ENCODE peak calls at places on chromosome 1, in four cellular contexts. One of them, this sample, is unnamed.

GRCh38 chr1:183635112-183635605 is 424 bp downstream of the ARPC5 start:
- DNase-seq in neural crest cell: peak
- DNase-seq in foreskin fibroblast: no peak
- DNase-seq in A549: peak
- DNase-seq in this sample: no peak

GRCh38 chr1:34476371-34476770 is 278.5 kb upstream of the GJB5 start:
- DNase-seq in neural crest cell: no peak
- DNase-seq in foreskin fibroblast: no peak
- DNase-seq in A549: no peak
- DNase-seq in this sample: no peak

GRCh38 chr1:85576642-85577420 is 3.7 kb upstream of the CCN1 start:
- DNase-seq in neural crest cell: peak
- DNase-seq in foreskin fibroblast: peak
- DNase-seq in A549: peak
- DNase-seq in this sample: peak

GRCh38 chr1:236864211-236864610 is 69.1 kb downstream of the MTR start:
- DNase-seq in neural crest cell: no peak
- DNase-seq in foreskin fibroblast: no peak
- DNase-seq in A549: no peak
- DNase-seq in this sample: no peak

GRCh38 chr1:165629848-165630628 is 996 bp upstream of the MGST3 start:
- DNase-seq in neural crest cell: no peak
- DNase-seq in foreskin fibroblast: no peak
- DNase-seq in A549: peak
- DNase-seq in this sample: no peak

GRCh38 chr1:150560011-150560438 is 10.8 kb downstream of the ADAMTSL4 start:
- DNase-seq in neural crest cell: peak
- DNase-seq in foreskin fibroblast: no peak
- DNase-seq in A549: peak
- DNase-seq in this sample: no peak

GRCh38 chr1:203252678-203253077 is 23.2 kb upstream of the CHIT1 start:
- DNase-seq in neural crest cell: no peak
- DNase-seq in foreskin fibroblast: no peak
- DNase-seq in A549: no peak
- DNase-seq in this sample: no peak

GRCh38 chr1:154990276-154990675 is 3.1 kb upstream of the LENEP start:
- DNase-seq in neural crest cell: no peak
- DNase-seq in foreskin fibroblast: no peak
- DNase-seq in A549: no peak
- DNase-seq in this sample: no peak

GRCh38 chr1:68819190-68819829 is 322.4 kb upstream of the DEPDC1 start:
- DNase-seq in neural crest cell: no peak
- DNase-seq in foreskin fibroblast: no peak
- DNase-seq in A549: peak
- DNase-seq in this sample: no peak

GRCh38 chr1:216034506-216034905 is 388.7 kb downstream of the USH2A start:
- DNase-seq in neural crest cell: no peak
- DNase-seq in foreskin fibroblast: no peak
- DNase-seq in A549: no peak
- DNase-seq in this sample: no peak

GRCh38 chr1:9732123-9732971 is 80.8 kb downstream of the PIK3CD start:
- DNase-seq in neural crest cell: no peak
- DNase-seq in foreskin fibroblast: no peak
- DNase-seq in A549: no peak
- DNase-seq in this sample: no peak

GRCh38 chr1:202158810-202159533 is 1.4 kb downstream of the PTPN7 start:
- DNase-seq in neural crest cell: no peak
- DNase-seq in foreskin fibroblast: no peak
- DNase-seq in A549: no peak
- DNase-seq in this sample: no peak

GRCh38 chr1:116075981-116076380 is 35.2 kb upstream of the MAB21L3 start:
- DNase-seq in neural crest cell: no peak
- DNase-seq in foreskin fibroblast: peak
- DNase-seq in A549: no peak
- DNase-seq in this sample: no peak

GRCh38 chr1:240575976-240576666 is 35.8 kb downstream of the GREM2 start:
- DNase-seq in neural crest cell: no peak
- DNase-seq in foreskin fibroblast: peak
- DNase-seq in A549: no peak
- DNase-seq in this sample: peak

GRCh38 chr1:64537942-64538341 is 68.0 kb downstream of the CACHD1 start:
- DNase-seq in neural crest cell: no peak
- DNase-seq in foreskin fibroblast: no peak
- DNase-seq in A549: no peak
- DNase-seq in this sample: no peak

GRCh38 chr1:33758698-33759097 is 105.2 kb upstream of the HMGB4 start:
- DNase-seq in neural crest cell: no peak
- DNase-seq in foreskin fibroblast: peak
- DNase-seq in A549: no peak
- DNase-seq in this sample: no peak

GRCh38 chr1:36653850-36654249 is 171.1 kb upstream of the CSF3R start:
- DNase-seq in neural crest cell: no peak
- DNase-seq in foreskin fibroblast: peak
- DNase-seq in A549: no peak
- DNase-seq in this sample: no peak

GRCh38 chr1:94279462-94279861 is 42.1 kb upstream of the ARHGAP29 start:
- DNase-seq in neural crest cell: no peak
- DNase-seq in foreskin fibroblast: no peak
- DNase-seq in A549: no peak
- DNase-seq in this sample: no peak

GRCh38 chr1:41138549-41138948 is 103.6 kb downstream of the SCMH1 start:
- DNase-seq in neural crest cell: no peak
- DNase-seq in foreskin fibroblast: no peak
- DNase-seq in A549: no peak
- DNase-seq in this sample: no peak

GRCh38 chr1:203593723-203594122 is 32.9 kb upstream of the ATP2B4 start:
- DNase-seq in neural crest cell: no peak
- DNase-seq in foreskin fibroblast: no peak
- DNase-seq in A549: peak
- DNase-seq in this sample: no peak

GRCh38 chr1:2468540-2468939 is 7.5 kb upstream of the PLCH2 start:
- DNase-seq in neural crest cell: no peak
- DNase-seq in foreskin fibroblast: no peak
- DNase-seq in A549: no peak
- DNase-seq in this sample: no peak

GRCh38 chr1:64042331-64043100 is 160.9 kb upstream of the UBE2U start:
- DNase-seq in neural crest cell: no peak
- DNase-seq in foreskin fibroblast: peak
- DNase-seq in A549: no peak
- DNase-seq in this sample: no peak

GRCh38 chr1:151846062-151846568 is 6.5 kb upstream of the C2CD4D start:
- DNase-seq in neural crest cell: no peak
- DNase-seq in foreskin fibroblast: no peak
- DNase-seq in A549: peak
- DNase-seq in this sample: no peak

GRCh38 chr1:160834945-160835565 is 27.6 kb downstream of the CD244 start:
- DNase-seq in neural crest cell: peak
- DNase-seq in foreskin fibroblast: peak
- DNase-seq in A549: peak
- DNase-seq in this sample: no peak

GRCh38 chr1:159935719-159936283 is 9.6 kb downstream of the IGSF9 start:
- DNase-seq in neural crest cell: no peak
- DNase-seq in foreskin fibroblast: no peak
- DNase-seq in A549: no peak
- DNase-seq in this sample: no peak

GRCh38 chr1:206757524-206758266 is 12.9 kb upstream of the IL19 start:
- DNase-seq in neural crest cell: no peak
- DNase-seq in foreskin fibroblast: no peak
- DNase-seq in A549: no peak
- DNase-seq in this sample: no peak

GRCh38 chr1:14545422-14546025 is 53.0 kb upstream of the KAZN start:
- DNase-seq in neural crest cell: no peak
- DNase-seq in foreskin fibroblast: no peak
- DNase-seq in A549: no peak
- DNase-seq in this sample: no peak

GRCh38 chr1:40915581-40915980 is 53.4 kb upstream of the CITED4 start:
- DNase-seq in neural crest cell: no peak
- DNase-seq in foreskin fibroblast: no peak
- DNase-seq in A549: no peak
- DNase-seq in this sample: no peak

GRCh38 chr1:20440785-20441200 is 45.2 kb downstream of the CAMK2N1 start:
- DNase-seq in neural crest cell: peak
- DNase-seq in foreskin fibroblast: peak
- DNase-seq in A549: peak
- DNase-seq in this sample: no peak

GRCh38 chr1:51280321-51281096 is 44.4 kb downstream of the RNF11 start:
- DNase-seq in neural crest cell: no peak
- DNase-seq in foreskin fibroblast: no peak
- DNase-seq in A549: no peak
- DNase-seq in this sample: no peak

GRCh38 chr1:219347843-219348475 is 174.3 kb downstream of the LYPLAL1 start:
- DNase-seq in neural crest cell: no peak
- DNase-seq in foreskin fibroblast: no peak
- DNase-seq in A549: no peak
- DNase-seq in this sample: no peak

GRCh38 chr1:1439550-1440261 is 4.2 kb downstream of the VWA1 start:
- DNase-seq in neural crest cell: no peak
- DNase-seq in foreskin fibroblast: no peak
- DNase-seq in A549: no peak
- DNase-seq in this sample: no peak

GRCh38 chr1:5992814-5993552 is 758 bp upstream of the NPHP4 start:
- DNase-seq in neural crest cell: no peak
- DNase-seq in foreskin fibroblast: no peak
- DNase-seq in A549: no peak
- DNase-seq in this sample: no peak

GRCh38 chr1:204868340-204868700 is 2.3 kb upstream of the NFASC start:
- DNase-seq in neural crest cell: no peak
- DNase-seq in foreskin fibroblast: no peak
- DNase-seq in A549: no peak
- DNase-seq in this sample: no peak

GRCh38 chr1:80882552-80882951 is 918.2 kb upstream of the ADGRL2 start:
- DNase-seq in neural crest cell: no peak
- DNase-seq in foreskin fibroblast: peak
- DNase-seq in A549: no peak
- DNase-seq in this sample: no peak

GRCh38 chr1:55143686-55144085 is 71.5 kb downstream of the USP24 start:
- DNase-seq in neural crest cell: no peak
- DNase-seq in foreskin fibroblast: no peak
- DNase-seq in A549: no peak
- DNase-seq in this sample: no peak

DNA sequence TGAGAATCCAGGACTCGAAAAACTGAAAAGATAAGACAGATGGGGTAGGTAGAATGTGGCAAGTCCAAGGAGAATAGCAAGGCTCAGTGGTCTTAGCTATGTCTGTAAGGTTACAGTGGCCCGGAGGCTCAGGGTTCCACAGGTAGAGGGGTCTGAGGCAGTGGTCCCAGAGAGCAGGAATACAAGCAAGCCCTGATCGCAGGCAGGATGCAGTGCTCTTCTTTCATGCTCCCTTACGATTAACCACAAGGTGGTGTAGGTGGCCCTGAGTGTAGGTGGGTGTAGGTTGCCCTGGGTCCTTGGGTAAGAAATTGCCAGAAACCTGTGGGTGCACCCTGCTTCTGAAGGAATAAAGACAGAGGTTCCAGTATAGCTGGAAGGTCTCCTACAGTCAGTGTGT is 99.1 kb upstream of the RAB3GAP2 start:
- DNase-seq in neural crest cell: no peak
- DNase-seq in foreskin fibroblast: no peak
- DNase-seq in A549: no peak
- DNase-seq in this sample: no peak
- TF ChIP-seq CTCF in neural crest cell: no peak
- TF ChIP-seq CTCF in foreskin fibroblast: no peak
- TF ChIP-seq CTCF in A549: no peak
- TF ChIP-seq CTCF in this sample: no peak

GRCh38 chr1:47418122-47418521 is 2.0 kb downstream of the FOXE3 start:
- DNase-seq in neural crest cell: no peak
- DNase-seq in foreskin fibroblast: no peak
- DNase-seq in A549: no peak
- DNase-seq in this sample: no peak
- TF ChIP-seq CTCF in neural crest cell: no peak
- TF ChIP-seq CTCF in foreskin fibroblast: no peak
- TF ChIP-seq CTCF in A549: no peak
- TF ChIP-seq CTCF in this sample: no peak

GRCh38 chr1:114764689-114765088 is 6.9 kb upstream of the CSDE1 start:
- DNase-seq in neural crest cell: no peak
- DNase-seq in foreskin fibroblast: no peak
- DNase-seq in A549: no peak
- DNase-seq in this sample: no peak
- TF ChIP-seq CTCF in neural crest cell: peak
- TF ChIP-seq CTCF in foreskin fibroblast: no peak
- TF ChIP-seq CTCF in A549: no peak
- TF ChIP-seq CTCF in this sample: no peak

DNA sequence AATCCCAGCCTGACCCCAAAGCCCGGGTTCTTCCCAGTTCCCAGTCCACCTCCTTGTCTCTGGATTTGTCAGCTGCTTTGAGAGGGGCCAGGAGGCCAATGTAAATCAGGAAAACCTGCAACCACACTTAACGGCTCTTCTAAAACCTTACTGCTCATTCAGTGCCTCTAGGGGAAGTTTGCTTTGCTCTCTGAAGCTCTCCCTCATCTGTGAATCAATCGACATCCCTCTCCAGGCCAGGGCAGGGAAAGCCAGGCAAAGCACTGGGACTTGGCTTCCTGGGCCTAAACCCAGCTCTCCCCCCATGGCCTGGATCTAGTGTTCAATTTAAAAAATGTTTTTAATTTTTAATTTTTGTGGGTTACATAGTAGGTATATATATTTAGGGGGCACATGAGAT is 9.3 kb downstream of the NKAIN1 start:
- DNase-seq in neural crest cell: no peak
- DNase-seq in foreskin fibroblast: no peak
- DNase-seq in A549: no peak
- DNase-seq in this sample: no peak
- TF ChIP-seq CTCF in neural crest cell: no peak
- TF ChIP-seq CTCF in foreskin fibroblast: no peak
- TF ChIP-seq CTCF in A549: no peak
- TF ChIP-seq CTCF in this sample: no peak

This sample was measured in Panc1.